ENCODE peak calls at places on chromosomes 3 and 15, in four cellular contexts. Q, S, I and V are unnamed samples. For H3K4me1, the result is how much of the 10 kb centered on the place peaks cover.

GRCh38 chr15:82118040-82118439 is 72.2 kb upstream of the MEX3B start:
- DNase-seq in Q (no peak), S (no peak), I (no peak), V (no peak)

GRCh38 chr15:67777071-67777470 is 48.2 kb upstream of the SKOR1 start:
- DNase-seq in Q (no peak), S (no peak), I (no peak), V (no peak)

GRCh38 chr15:88998980-88999713 is 86.0 kb upstream of the MFGE8 start:
- DNase-seq in Q (no peak), S (no peak), I (no peak), V (no peak)

GRCh38 chr3:72887723-72888545 is at the start of gene GXYLT2:
- DNase-seq in Q (peak), S (peak), I (no peak), V (peak)

GRCh38 chr3:73710340-73710739 is 85.6 kb upstream of the PDZRN3 start:
- DNase-seq in Q (no peak), S (no peak), I (no peak), V (no peak)

GRCh38 chr3:30743086-30743619 is 136.8 kb downstream of the TGFBR2 start:
- DNase-seq in Q (no peak), S (no peak), I (no peak), V (no peak)

GRCh38 chr15:77808077-77808476 is 175.4 kb upstream of the LINGO1 start:
- DNase-seq in Q (no peak), S (no peak), I (no peak), V (no peak)

GRCh38 chr15:54149115-54149531 is 170.9 kb downstream of the UNC13C start:
- DNase-seq in Q (no peak), S (no peak), I (no peak), V (no peak)

GRCh38 chr3:160941885-160942494 is 163.2 kb downstream of the B3GALNT1 start:
- DNase-seq in Q (peak), S (peak), I (peak), V (peak)

DNA sequence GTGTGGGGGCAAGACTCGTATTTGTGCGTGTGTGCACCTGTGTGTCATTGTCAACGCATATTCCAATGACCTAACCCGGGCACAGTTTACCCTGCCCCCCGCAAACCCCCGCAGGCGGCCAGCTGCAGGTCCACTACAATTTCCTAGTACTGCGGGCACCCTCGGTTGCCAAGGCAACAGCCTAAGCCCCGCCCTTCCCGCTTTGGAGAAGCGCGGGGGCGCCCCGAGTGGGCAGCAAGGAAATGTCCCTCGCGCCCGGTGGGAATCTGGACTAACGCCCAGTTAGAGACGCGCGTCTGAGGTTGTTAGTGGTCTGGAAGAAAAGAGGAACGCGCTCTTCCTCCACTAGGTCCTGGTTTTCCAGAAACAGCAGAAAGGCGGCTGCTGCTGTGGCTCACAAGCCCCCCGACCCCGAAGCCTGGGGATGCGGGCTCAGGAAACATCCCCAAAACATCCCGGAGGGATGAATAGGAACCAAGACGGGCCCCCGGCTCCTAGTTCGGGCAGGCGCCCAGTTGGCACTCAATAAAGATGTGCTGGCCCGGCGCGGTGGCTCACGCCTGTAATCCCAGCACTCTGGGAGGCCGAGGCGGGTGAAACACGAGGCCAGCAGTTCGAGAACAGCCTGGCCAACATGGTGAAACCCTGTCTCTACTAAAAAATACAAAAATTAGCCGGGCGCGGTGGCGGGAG is 1.1 kb downstream of the ABHD14A start:
- DNase-seq in Q (no peak), S (peak), I (peak), V (peak)
- H3K4me1 ChIP-seq in Q (under half), S (under half), I (under half), V (under half)

DNA sequence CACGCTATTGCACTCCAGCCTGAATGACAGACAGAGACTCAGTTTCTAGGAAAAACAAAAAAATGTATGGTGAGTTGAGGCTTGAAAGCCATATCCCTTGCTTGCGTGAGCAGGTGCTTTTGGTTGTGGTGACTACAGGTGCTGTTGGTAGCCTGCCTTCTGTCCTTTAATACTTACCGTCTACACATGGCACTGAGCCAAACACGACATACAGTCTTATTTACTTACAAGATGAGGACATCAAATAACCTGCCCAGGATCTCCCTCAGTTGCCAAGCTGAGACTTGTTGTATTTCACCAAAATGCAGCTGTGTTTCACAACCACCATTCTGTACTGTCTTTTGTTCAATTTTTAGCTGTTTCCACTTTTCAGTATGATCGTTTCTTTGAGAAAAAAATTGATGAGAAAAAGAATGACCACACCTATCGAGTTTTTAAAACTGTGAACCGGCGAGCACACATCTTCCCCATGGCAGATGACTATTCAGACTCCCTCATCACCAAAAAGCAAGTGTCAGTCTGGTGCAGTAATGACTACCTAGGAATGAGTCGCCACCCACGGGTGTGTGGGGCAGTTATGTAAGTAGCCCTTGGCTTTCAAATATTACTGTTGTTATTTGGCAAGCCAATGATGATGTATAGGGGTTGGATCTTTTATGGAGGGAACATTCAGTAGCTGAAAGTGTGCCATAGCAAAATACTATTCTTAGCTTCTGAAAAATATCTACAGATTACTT is 6.5 kb downstream of the ALAS1 start:
- DNase-seq in Q (no peak), S (no peak), I (no peak), V (no peak)
- TF ChIP-seq POLR2A in Q (no peak), S (no peak), I (no peak), V (no peak)

GRCh38 chr3:179840985-179841384 is 188.1 kb downstream of the USP13 start:
- DNase-seq in Q (no peak), S (no peak), I (no peak), V (no peak)
- H3K27ac ChIP-seq in Q (no peak), S (no peak), I (no peak), V (no peak)

DNA sequence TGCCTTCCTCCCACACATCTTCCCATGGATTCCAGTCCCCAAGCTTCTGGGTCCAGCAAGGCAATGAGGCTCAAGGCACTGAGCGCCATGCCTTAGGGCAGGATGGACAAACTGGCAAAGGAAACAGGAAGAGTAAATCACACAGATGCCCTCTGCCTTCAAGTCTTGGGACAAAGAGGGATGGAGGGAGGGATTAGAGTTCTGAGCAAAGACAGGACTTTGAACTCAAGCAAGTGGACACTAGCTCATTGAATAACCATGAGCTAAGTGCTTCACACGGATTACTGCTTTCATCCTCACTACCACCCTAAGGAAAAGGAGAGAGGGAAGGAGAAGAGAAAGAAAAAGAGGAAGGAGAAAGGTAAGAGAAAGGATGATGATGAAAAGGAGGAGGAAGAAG is 7.6 kb upstream of the THBS1 start:
- DNase-seq in Q (no peak), S (no peak), I (no peak), V (no peak)
- H3K4me1 ChIP-seq in Q (under half), S (under half), I (under half), V (under half)

GRCh38 chr3:61820306-61820992 is 259.1 kb downstream of the PTPRG start:
- DNase-seq in Q (no peak), S (no peak), I (no peak), V (no peak)
- TF ChIP-seq POLR2A in Q (no peak), S (no peak), I (no peak), V (no peak)

DNA sequence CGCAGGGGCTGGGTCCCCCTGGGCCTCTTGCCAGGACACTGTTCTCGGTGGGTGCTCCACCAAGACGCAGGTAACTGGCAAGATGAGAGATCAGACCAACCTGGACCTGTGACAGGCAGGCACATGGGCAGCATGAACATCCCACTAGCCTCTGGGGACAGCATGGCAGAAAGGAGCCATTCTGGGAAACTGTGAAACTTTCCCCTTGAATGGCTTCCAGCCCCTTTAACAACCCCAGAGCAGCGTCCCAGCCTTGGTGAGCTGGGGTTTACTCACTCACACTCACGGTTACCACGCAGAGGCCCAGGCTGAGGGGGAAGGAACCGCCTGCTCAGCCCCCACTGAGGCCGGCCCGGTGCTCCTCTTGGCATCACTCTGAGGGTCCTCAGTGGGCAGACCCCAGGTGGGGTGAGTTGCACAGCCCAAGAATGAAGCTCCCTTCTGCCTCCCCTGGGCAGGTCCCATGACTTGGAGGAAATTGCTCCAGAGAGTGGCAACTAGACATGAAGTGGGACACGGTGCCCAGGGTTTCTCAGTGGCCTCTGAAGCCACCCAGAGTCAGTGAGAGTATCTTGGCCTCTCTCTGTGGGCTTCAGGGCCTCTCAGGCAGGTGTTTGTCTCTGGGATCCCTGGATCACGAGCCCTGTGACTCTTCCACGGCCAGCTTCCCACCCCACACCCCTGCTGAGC is 15.2 kb upstream of the SRP14 start:
- DNase-seq in Q (no peak), S (no peak), I (no peak), V (no peak)
- H3K27ac ChIP-seq in Q (no peak), S (no peak), I (no peak), V (no peak)

GRCh38 chr15:33985287-33985686 is 17.0 kb downstream of the CHRM5 start:
- DNase-seq in Q (no peak), S (no peak), I (no peak), V (no peak)

GRCh38 chr15:33988384-33988783 is 20.1 kb downstream of the CHRM5 start:
- DNase-seq in Q (no peak), S (no peak), I (no peak), V (no peak)

GRCh38 chr15:33987444-33987843 is 19.1 kb downstream of the CHRM5 start:
- DNase-seq in Q (no peak), S (no peak), I (no peak), V (no peak)

GRCh38 chr15:33980159-33980558 is 11.9 kb downstream of the CHRM5 start:
- DNase-seq in Q (no peak), S (no peak), I (no peak), V (no peak)

DNA sequence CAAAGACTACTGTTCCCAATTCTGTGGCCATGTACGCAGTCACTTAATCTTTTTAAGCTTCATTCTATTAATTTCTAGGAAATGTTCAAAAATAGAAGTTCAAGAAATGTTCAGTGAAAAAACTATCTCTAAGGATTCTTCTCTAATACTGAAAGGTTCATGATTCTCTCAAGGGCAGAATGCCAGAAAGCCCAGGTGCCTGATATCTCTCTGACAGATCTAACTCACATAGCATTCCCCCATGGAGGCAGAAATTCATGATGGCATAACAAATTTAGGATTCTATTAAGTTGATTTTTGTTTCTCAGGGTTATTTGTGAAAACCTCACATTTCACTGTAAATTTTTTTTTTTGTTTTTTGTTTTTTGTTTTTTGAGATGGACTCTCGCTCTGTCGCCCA is 17.5 kb downstream of the CHRM5 start:
- DNase-seq in Q (no peak), S (no peak), I (no peak), V (no peak)
- H3K4me1 ChIP-seq in Q (under half), S (under half), I (under half), V (under half)

GRCh38 chr3:182914341-182914740 is 66.0 kb downstream of the DCUN1D1 start:
- DNase-seq in Q (no peak), S (no peak), I (no peak), V (no peak)
- TF ChIP-seq POLR2A in Q (no peak), S (no peak), I (no peak), V (no peak)